ENCODE peak calls at places on chromosomes 5 and 9, in five cellular contexts. G is GM03348, Z is mesendoderm, O is HuH-7, N is HAP-1. Q is an unnamed sample.

GRCh38 chr5:100406640-100407039 is 128.5 kb upstream of the FAM174A start:
- DNase-seq in G (no peak), Z (no peak), O (no peak), N (no peak), Q (no peak)

GRCh38 chr9:112757300-112757883 is 6.8 kb downstream of the SNX30 start:
- DNase-seq in G (no peak), Z (no peak), O (no peak), N (no peak), Q (no peak)

GRCh38 chr5:88952996-88953643 is 70.1 kb upstream of the MEF2C start:
- DNase-seq in G (no peak), Z (no peak), O (no peak), N (no peak), Q (no peak)

GRCh38 chr5:54656261-54656728 is 138.7 kb downstream of the SNX18 start:
- DNase-seq in G (no peak), Z (no peak), O (no peak), N (no peak), Q (no peak)

GRCh38 chr9:137605146-137606004 is at the start of gene ARRDC1:
- DNase-seq in G (peak), Z (peak), O (peak), N (peak), Q (peak)

GRCh38 chr9:84697042-84697441 is 27.5 kb downstream of the NTRK2 start:
- DNase-seq in G (no peak), Z (no peak), O (no peak), N (no peak), Q (no peak)

GRCh38 chr5:148540636-148541035 is 113.7 kb downstream of the HTR4 start:
- DNase-seq in G (no peak), Z (peak), O (no peak), N (no peak), Q (no peak)

GRCh38 chr9:135574331-135574730 is 12.8 kb downstream of the PAEP start:
- DNase-seq in G (no peak), Z (no peak), O (no peak), N (no peak), Q (no peak)

GRCh38 chr5:107672212-107673105 is 1.7 kb upstream of the EFNA5 start:
- DNase-seq in G (peak), Z (peak), O (peak), N (peak), Q (peak)

GRCh38 chr5:172370648-172371248 is 83.6 kb downstream of the SH3PXD2B start:
- DNase-seq in G (no peak), Z (peak), O (no peak), N (peak), Q (no peak)

GRCh38 chr5:93278876-93279275 is 302.1 kb downstream of the NR2F1-AS1 start:
- DNase-seq in G (no peak), Z (no peak), O (no peak), N (no peak), Q (no peak)

GRCh38 chr9:136603901-136604816 is 58.3 kb upstream of the NOTCH1 start:
- DNase-seq in G (no peak), Z (no peak), O (no peak), N (no peak), Q (no peak)

GRCh38 chr9:94086468-94086867 is 2.2 kb downstream of the PTPDC1 start:
- DNase-seq in G (peak), Z (no peak), O (no peak), N (no peak), Q (no peak)

GRCh38 chr5:41751867-41752266 is 118.4 kb downstream of the OXCT1 start:
- DNase-seq in G (no peak), Z (no peak), O (no peak), N (no peak), Q (no peak)

GRCh38 chr9:77883846-77884771 is 147.5 kb downstream of the GNAQ start:
- DNase-seq in G (peak), Z (peak), O (no peak), N (no peak), Q (no peak)

GRCh38 chr9:13139641-13140171 is 139.8 kb downstream of the MPDZ start:
- DNase-seq in G (peak), Z (peak), O (no peak), N (peak), Q (no peak)

GRCh38 chr5:73454379-73455036 is 5.9 kb upstream of the FOXD1 start:
- DNase-seq in G (peak), Z (peak), O (peak), N (peak), Q (peak)

GRCh38 chr9:137319434-137319975 is 17.4 kb upstream of the NRARP start:
- DNase-seq in G (peak), Z (no peak), O (no peak), N (no peak), Q (peak)

GRCh38 chr9:128048663-128049062 is 18.5 kb downstream of the NAIF1 start:
- DNase-seq in G (no peak), Z (no peak), O (no peak), N (no peak), Q (no peak)

GRCh38 chr5:123035320-123035949 is 1.1 kb downstream of the PPIC start:
- DNase-seq in G (peak), Z (peak), O (peak), N (peak), Q (peak)

GRCh38 chr5:112630246-112631009 is 107.3 kb upstream of the APC start:
- DNase-seq in G (no peak), Z (no peak), O (no peak), N (no peak), Q (no peak)

GRCh38 chr5:179805529-179806249 is 977 bp downstream of the MGAT4B start:
- DNase-seq in G (peak), Z (no peak), O (no peak), N (peak), Q (no peak)

GRCh38 chr5:181215997-181216982 is 6.8 kb upstream of the TRIM41 start:
- DNase-seq in G (no peak), Z (no peak), O (no peak), N (peak), Q (no peak)

GRCh38 chr5:93072831-93073459 is 508.1 kb downstream of the NR2F1-AS1 start:
- DNase-seq in G (peak), Z (no peak), O (no peak), N (no peak), Q (no peak)

GRCh38 chr5:113058706-113059226 is 82.2 kb downstream of the DCP2 start:
- DNase-seq in G (no peak), Z (no peak), O (no peak), N (no peak), Q (no peak)

GRCh38 chr5:66694036-66694435 is 97.8 kb downstream of the MAST4 start:
- DNase-seq in G (no peak), Z (no peak), O (no peak), N (no peak), Q (no peak)

GRCh38 chr9:37412431-37413151 is 9.9 kb upstream of the GRHPR start:
- DNase-seq in G (no peak), Z (no peak), O (no peak), N (no peak), Q (no peak)

GRCh38 chr5:124088289-124089064 is 576.5 kb downstream of the CSNK1G3 start:
- DNase-seq in G (no peak), Z (no peak), O (no peak), N (no peak), Q (no peak)

GRCh38 chr5:81068635-81069034 is 108.5 kb downstream of the RASGRF2 start:
- DNase-seq in G (no peak), Z (peak), O (no peak), N (no peak), Q (no peak)

GRCh38 chr5:17219006-17219422 is 1.6 kb downstream of the BASP1 start:
- DNase-seq in G (peak), Z (peak), O (no peak), N (peak), Q (peak)

GRCh38 chr5:67077296-67077695 is 119.3 kb downstream of the CD180 start:
- DNase-seq in G (no peak), Z (no peak), O (no peak), N (no peak), Q (no peak)

GRCh38 chr5:7018601-7019000 is 305.4 kb downstream of the TENT4A start:
- DNase-seq in G (no peak), Z (no peak), O (no peak), N (no peak), Q (no peak)

Q was measured in posterior cingulate gyrus.